ENCODE peak calls at places on chromosomes 13 and 19, in five cellular contexts. One of them, this sample, is unnamed.

GRCh38 chr13:33251131-33251629 is 34.4 kb downstream of the STARD13 start:
- DNase-seq in breast epithelium: no peak
- DNase-seq in sigmoid colon: peak
- DNase-seq in AG10803: peak
- DNase-seq in transverse colon: no peak
- DNase-seq in this sample: peak

GRCh38 chr13:106173346-106173745 is 362.1 kb downstream of the EFNB2 start:
- DNase-seq in sigmoid colon: no peak
- DNase-seq in AG10803: no peak
- DNase-seq in transverse colon: no peak
- DNase-seq in breast epithelium: no peak
- DNase-seq in this sample: peak

GRCh38 chr19:29678484-29679106 is 13.3 kb downstream of the PLEKHF1 start:
- DNase-seq in breast epithelium: peak
- DNase-seq in transverse colon: peak
- DNase-seq in AG10803: no peak
- DNase-seq in sigmoid colon: peak
- DNase-seq in this sample: no peak

GRCh38 chr19:862529-863304 is 3.3 kb downstream of the CFD start:
- DNase-seq in AG10803: no peak
- DNase-seq in transverse colon: peak
- DNase-seq in breast epithelium: peak
- DNase-seq in sigmoid colon: no peak
- DNase-seq in this sample: no peak

GRCh38 chr13:94640676-94641075 is 39.0 kb downstream of the GPR180 start:
- DNase-seq in sigmoid colon: no peak
- DNase-seq in transverse colon: no peak
- DNase-seq in AG10803: peak
- DNase-seq in breast epithelium: no peak
- DNase-seq in this sample: no peak

GRCh38 chr13:93709511-93710244 is 483.1 kb downstream of the GPC6 start:
- DNase-seq in sigmoid colon: no peak
- DNase-seq in breast epithelium: no peak
- DNase-seq in transverse colon: no peak
- DNase-seq in AG10803: peak
- DNase-seq in this sample: no peak

GRCh38 chr13:103130681-103131210 is 64.5 kb upstream of the SLC10A2 start:
- DNase-seq in breast epithelium: no peak
- DNase-seq in transverse colon: no peak
- DNase-seq in sigmoid colon: no peak
- DNase-seq in AG10803: no peak
- DNase-seq in this sample: peak

GRCh38 chr19:41535029-41535622 is 40.8 kb upstream of the CEACAM21 start:
- DNase-seq in transverse colon: no peak
- DNase-seq in sigmoid colon: no peak
- DNase-seq in breast epithelium: no peak
- DNase-seq in AG10803: no peak
- DNase-seq in this sample: no peak

GRCh38 chr13:97810152-97810551 is 143.3 kb upstream of the IPO5 start:
- DNase-seq in sigmoid colon: no peak
- DNase-seq in breast epithelium: no peak
- DNase-seq in AG10803: peak
- DNase-seq in transverse colon: no peak
- DNase-seq in this sample: no peak

GRCh38 chr13:45500492-45501174 is 35.9 kb downstream of the COG3 start:
- DNase-seq in breast epithelium: no peak
- DNase-seq in transverse colon: no peak
- DNase-seq in AG10803: peak
- DNase-seq in sigmoid colon: no peak
- DNase-seq in this sample: peak

GRCh38 chr13:57270493-57270892 is 103.5 kb downstream of the PRR20E start:
- DNase-seq in sigmoid colon: no peak
- DNase-seq in breast epithelium: no peak
- DNase-seq in AG10803: no peak
- DNase-seq in transverse colon: no peak
- DNase-seq in this sample: no peak

GRCh38 chr19:7386308-7386707 is 37.6 kb downstream of the ARHGEF18 start:
- DNase-seq in AG10803: no peak
- DNase-seq in transverse colon: no peak
- DNase-seq in breast epithelium: no peak
- DNase-seq in sigmoid colon: no peak
- DNase-seq in this sample: no peak

GRCh38 chr13:42740753-42741152 is 40.6 kb upstream of the FAM216B start:
- DNase-seq in AG10803: no peak
- DNase-seq in breast epithelium: no peak
- DNase-seq in sigmoid colon: no peak
- DNase-seq in transverse colon: peak
- DNase-seq in this sample: no peak

GRCh38 chr13:108419768-108420167 is 150.2 kb downstream of the TNFSF13B start:
- DNase-seq in sigmoid colon: no peak
- DNase-seq in breast epithelium: no peak
- DNase-seq in transverse colon: no peak
- DNase-seq in AG10803: no peak
- DNase-seq in this sample: no peak

GRCh38 chr13:51614350-51614786 is 30.1 kb downstream of the WDFY2 start:
- DNase-seq in sigmoid colon: no peak
- DNase-seq in transverse colon: peak
- DNase-seq in breast epithelium: peak
- DNase-seq in AG10803: peak
- DNase-seq in this sample: no peak

GRCh38 chr19:41427647-41428480 is 690 bp upstream of the B3GNT8 start:
- DNase-seq in AG10803: peak
- DNase-seq in sigmoid colon: no peak
- DNase-seq in transverse colon: peak
- DNase-seq in breast epithelium: no peak
- DNase-seq in this sample: no peak

GRCh38 chr19:7494416-7495098 is 5.7 kb upstream of the PEX11G start:
- DNase-seq in breast epithelium: peak
- DNase-seq in transverse colon: no peak
- DNase-seq in sigmoid colon: peak
- DNase-seq in AG10803: no peak
- DNase-seq in this sample: no peak

GRCh38 chr13:53200498-53201453 is 172.2 kb downstream of the OLFM4 start:
- DNase-seq in sigmoid colon: peak
- DNase-seq in AG10803: peak
- DNase-seq in breast epithelium: no peak
- DNase-seq in transverse colon: peak
- DNase-seq in this sample: no peak

GRCh38 chr19:52785506-52785905 is 1.1 kb downstream of the ZNF600 start:
- DNase-seq in AG10803: no peak
- DNase-seq in breast epithelium: no peak
- DNase-seq in sigmoid colon: no peak
- DNase-seq in transverse colon: no peak
- DNase-seq in this sample: no peak
- TF ChIP-seq CTCF in AG10803: no peak
- TF ChIP-seq CTCF in breast epithelium: no peak
- TF ChIP-seq CTCF in sigmoid colon: no peak
- TF ChIP-seq CTCF in transverse colon: no peak
- TF ChIP-seq CTCF in this sample: no peak

DNA sequence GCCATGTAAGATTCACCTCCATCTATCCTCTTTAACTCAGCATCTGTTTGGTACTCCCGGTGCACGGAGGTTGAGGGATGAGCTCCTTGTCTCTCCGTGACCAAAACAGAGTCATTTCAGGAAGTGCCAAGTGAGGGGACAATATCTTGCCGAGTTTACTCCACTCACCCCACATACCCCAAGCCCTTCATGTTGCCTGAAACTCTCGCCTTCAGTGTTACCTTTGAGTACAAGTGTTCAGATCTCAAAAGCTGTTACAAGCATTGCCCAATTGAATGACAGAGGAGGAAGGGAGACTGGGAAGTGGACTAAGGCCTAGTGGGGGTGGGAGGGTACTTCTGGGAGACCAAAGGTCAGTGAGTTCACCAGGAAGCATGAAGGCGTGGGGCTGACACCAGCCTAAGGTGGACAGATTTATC is 6.0 kb upstream of the SIGLEC12 start:
- DNase-seq in breast epithelium: no peak
- DNase-seq in AG10803: no peak
- DNase-seq in sigmoid colon: no peak
- DNase-seq in transverse colon: no peak
- DNase-seq in this sample: no peak
- TF ChIP-seq CTCF in breast epithelium: no peak
- TF ChIP-seq CTCF in AG10803: no peak
- TF ChIP-seq CTCF in sigmoid colon: no peak
- TF ChIP-seq CTCF in transverse colon: no peak
- TF ChIP-seq CTCF in this sample: no peak

GRCh38 chr13:75356426-75356825 is 125.5 kb downstream of the TBC1D4 start:
- DNase-seq in transverse colon: no peak
- DNase-seq in AG10803: no peak
- DNase-seq in sigmoid colon: no peak
- DNase-seq in breast epithelium: no peak
- DNase-seq in this sample: no peak

GRCh38 chr13:75359266-75359665 is 122.7 kb downstream of the TBC1D4 start:
- DNase-seq in AG10803: peak
- DNase-seq in sigmoid colon: no peak
- DNase-seq in breast epithelium: no peak
- DNase-seq in transverse colon: no peak
- DNase-seq in this sample: peak

GRCh38 chr13:75355609-75356008 is 126.4 kb downstream of the TBC1D4 start:
- DNase-seq in AG10803: no peak
- DNase-seq in sigmoid colon: no peak
- DNase-seq in breast epithelium: no peak
- DNase-seq in transverse colon: no peak
- DNase-seq in this sample: no peak

GRCh38 chr13:75360170-75360569 is 121.8 kb downstream of the TBC1D4 start:
- DNase-seq in breast epithelium: no peak
- DNase-seq in sigmoid colon: no peak
- DNase-seq in transverse colon: no peak
- DNase-seq in AG10803: no peak
- DNase-seq in this sample: no peak

DNA sequence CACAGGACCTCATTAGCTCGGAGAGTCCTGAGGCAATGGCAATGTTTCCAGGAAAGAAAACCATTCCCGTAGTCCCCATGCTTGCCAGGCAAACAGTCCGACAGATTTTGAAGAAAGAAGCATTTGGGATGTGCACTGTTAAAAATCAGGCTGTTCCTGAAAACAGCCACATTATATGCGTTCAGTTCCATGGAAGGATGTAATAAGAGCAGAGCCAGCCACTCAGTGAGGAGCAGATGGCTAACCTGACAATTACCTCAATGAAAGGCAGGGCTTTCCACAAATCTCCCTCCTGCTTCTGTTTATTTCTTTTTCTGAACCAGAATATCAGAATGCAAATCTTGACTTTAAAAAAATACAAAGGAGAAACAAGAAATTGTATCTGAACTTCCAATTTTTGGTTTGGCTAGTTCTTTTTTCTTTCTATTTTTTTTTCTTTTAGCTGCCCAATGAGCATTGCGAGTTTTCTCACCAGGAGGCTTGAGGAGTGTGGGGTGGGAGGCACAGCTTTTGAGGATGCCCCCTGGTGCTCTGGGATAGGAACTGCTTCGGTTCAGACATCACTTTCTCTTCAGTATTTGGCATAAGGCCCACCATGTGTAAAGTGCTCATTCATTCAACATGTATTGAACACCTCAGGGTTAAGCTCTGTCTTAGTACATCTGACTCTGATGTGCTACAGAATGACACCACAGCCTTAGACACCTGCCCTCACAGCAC is 124.2 kb downstream of the TBC1D4 start:
- DNase-seq in transverse colon: no peak
- DNase-seq in breast epithelium: no peak
- DNase-seq in sigmoid colon: no peak
- DNase-seq in AG10803: peak
- DNase-seq in this sample: peak
- TF ChIP-seq CTCF in transverse colon: peak
- TF ChIP-seq CTCF in breast epithelium: peak
- TF ChIP-seq CTCF in sigmoid colon: peak
- TF ChIP-seq CTCF in AG10803: peak
- TF ChIP-seq CTCF in this sample: peak

DNA sequence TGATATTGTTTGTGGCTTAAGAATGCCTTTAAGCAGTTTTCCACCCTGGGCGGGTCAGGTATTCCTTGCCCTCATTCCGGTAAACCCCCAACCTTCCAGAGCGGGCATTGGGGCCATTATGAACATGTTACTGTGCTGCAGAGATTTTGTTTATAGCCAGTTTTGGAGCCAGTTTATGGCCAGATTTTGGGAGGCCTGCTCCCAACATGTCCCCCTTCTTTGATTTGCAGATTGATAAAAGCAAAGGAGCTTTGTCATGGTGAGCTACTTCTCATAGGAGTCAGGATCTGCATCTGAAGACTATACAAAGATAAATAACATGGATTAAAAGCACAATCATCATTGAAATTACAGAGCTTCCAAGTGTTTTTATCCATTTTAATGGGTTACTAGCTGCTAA is 36.9 kb upstream of the ZNF562 start:
- DNase-seq in breast epithelium: no peak
- DNase-seq in sigmoid colon: no peak
- DNase-seq in AG10803: no peak
- DNase-seq in transverse colon: no peak
- DNase-seq in this sample: no peak
- TF ChIP-seq CTCF in breast epithelium: no peak
- TF ChIP-seq CTCF in sigmoid colon: no peak
- TF ChIP-seq CTCF in AG10803: no peak
- TF ChIP-seq CTCF in transverse colon: no peak
- TF ChIP-seq CTCF in this sample: no peak

GRCh38 chr13:111429064-111429558 is 108.7 kb downstream of the TEX29 start:
- DNase-seq in breast epithelium: no peak
- DNase-seq in transverse colon: peak
- DNase-seq in sigmoid colon: no peak
- DNase-seq in AG10803: peak
- DNase-seq in this sample: peak
- TF ChIP-seq CTCF in breast epithelium: peak
- TF ChIP-seq CTCF in transverse colon: peak
- TF ChIP-seq CTCF in sigmoid colon: peak
- TF ChIP-seq CTCF in AG10803: peak
- TF ChIP-seq CTCF in this sample: peak

GRCh38 chr13:84925443-84925842 is 873.8 kb downstream of the SLITRK6 start:
- DNase-seq in transverse colon: no peak
- DNase-seq in AG10803: no peak
- DNase-seq in sigmoid colon: no peak
- DNase-seq in breast epithelium: no peak
- DNase-seq in this sample: no peak
- TF ChIP-seq CTCF in transverse colon: no peak
- TF ChIP-seq CTCF in AG10803: no peak
- TF ChIP-seq CTCF in sigmoid colon: no peak
- TF ChIP-seq CTCF in breast epithelium: no peak
- TF ChIP-seq CTCF in this sample: no peak

GRCh38 chr19:20077791-20078463 is at the start of gene ZNF90:
- DNase-seq in breast epithelium: peak
- DNase-seq in AG10803: peak
- DNase-seq in sigmoid colon: peak
- DNase-seq in transverse colon: peak
- DNase-seq in this sample: peak
- TF ChIP-seq CTCF in breast epithelium: no peak
- TF ChIP-seq CTCF in AG10803: no peak
- TF ChIP-seq CTCF in sigmoid colon: no peak
- TF ChIP-seq CTCF in transverse colon: no peak
- TF ChIP-seq CTCF in this sample: peak